ENCODE peak calls at places on chromosomes 6 and 20, in six cellular contexts. D is HCT116, R is fibroblast of lung, N is K562, Z is GM23338, K is mammary epithelial cell. V is an unnamed sample.

GRCh38 chr20:59831024-59831900 is 102.2 kb downstream of the SYCP2 start:
- DNase-seq in D (no peak), R (no peak), N (no peak), Z (peak; percentile 21), K (peak; percentile 46), V (no peak)

GRCh38 chr20:2112910-2113309 is 11.3 kb downstream of the STK35 start:
- DNase-seq in D (no peak), R (no peak), N (no peak), Z (no peak), K (no peak), V (no peak)

GRCh38 chr6:129544892-129545612 is 164.9 kb downstream of the ARHGAP18 start:
- DNase-seq in D (no peak), R (no peak), N (no peak), Z (no peak), K (no peak), V (no peak)

GRCh38 chr6:167731731-167732422 is 94.8 kb upstream of the AFDN start:
- DNase-seq in D (no peak), R (no peak), N (no peak), Z (no peak), K (no peak), V (no peak)

GRCh38 chr6:141451176-141451507 is 681.6 kb upstream of the GJE1 start:
- DNase-seq in D (peak; percentile 55), R (no peak), N (no peak), Z (no peak), K (no peak), V (no peak)

GRCh38 chr6:104207635-104208034 is 652.1 kb downstream of the HACE1 start:
- DNase-seq in D (no peak), R (no peak), N (no peak), Z (no peak), K (no peak), V (no peak)

GRCh38 chr6:149961728-149962425 is 1.9 kb upstream of the ULBP1 start:
- DNase-seq in D (peak; percentile 36), R (no peak), N (peak; percentile 25), Z (peak; percentile 70), K (peak; percentile 17), V (peak; percentile 61)

GRCh38 chr6:35411066-35411465 is 41.1 kb upstream of the FANCE start:
- DNase-seq in D (no peak), R (no peak), N (no peak), Z (no peak), K (no peak), V (no peak)

GRCh38 chr6:72828904-72829303 is 207.0 kb downstream of the KCNQ5 start:
- DNase-seq in D (no peak), R (no peak), N (no peak), Z (no peak), K (no peak), V (no peak)

GRCh38 chr6:14134211-14134910 is 16.8 kb downstream of the CD83 start:
- DNase-seq in D (no peak), R (no peak), N (no peak), Z (no peak), K (no peak), V (no peak)

GRCh38 chr6:3500262-3501001 is 43.6 kb upstream of the SLC22A23 start:
- DNase-seq in D (no peak), R (peak; percentile 87), N (no peak), Z (no peak), K (peak; percentile 92), V (peak; percentile 29)

GRCh38 chr6:3504354-3504753 is 47.5 kb upstream of the SLC22A23 start:
- DNase-seq in D (no peak), R (no peak), N (no peak), Z (no peak), K (no peak), V (no peak)

GRCh38 chr6:3501826-3502505 is 45.1 kb upstream of the SLC22A23 start:
- DNase-seq in D (no peak), R (peak; percentile 29), N (no peak), Z (no peak), K (no peak), V (no peak)

GRCh38 chr6:3496395-3496794 is 39.5 kb upstream of the SLC22A23 start:
- DNase-seq in D (no peak), R (no peak), N (no peak), Z (no peak), K (no peak), V (no peak)

GRCh38 chr6:3499603-3500002 is 42.8 kb upstream of the SLC22A23 start:
- DNase-seq in D (no peak), R (no peak), N (no peak), Z (no peak), K (no peak), V (no peak)
- H3K4me3 ChIP-seq in D (no peak overlapping the region), R (no peak overlapping the region), N (no peak overlapping the region), Z (no peak overlapping the region), K (no peak overlapping the region), V (no peak overlapping the region)

GRCh38 chr20:25696384-25697131 is at the start of gene ZNF337:
- DNase-seq in D (peak; percentile 93), R (peak; percentile 94), N (peak; percentile 89), Z (peak; percentile 95), K (peak; percentile 95), V (peak; percentile 97)
- TF ChIP-seq CTCF in D (no peak), R (no peak), N (peak; percentile 28), Z (no peak), K (no peak), V (peak; percentile 26)

GRCh38 chr20:38602185-38602581 is 574 bp downstream of the ARHGAP40 start:
- DNase-seq in D (no peak), R (no peak), N (no peak), Z (peak; percentile 40), K (no peak), V (no peak)
- TF ChIP-seq EZH2 in D (no peak), R (no peak), N (no peak), Z (no peak), K (no peak), V (no peak)

GRCh38 chr20:5116875-5117274 is 2.9 kb downstream of the PCNA start:
- DNase-seq in D (no peak), R (no peak), N (no peak), Z (no peak), K (no peak), V (no peak)
- H3K4me3 ChIP-seq in D (no peak overlapping the region), R (no peak overlapping the region), N (peak overlapping the region; percentile 77), Z (peak overlapping the region; percentile 98), K (no peak overlapping the region), V (peak overlapping the region; percentile 71)